ENCODE peak calls at places on chromosome 12, in eight cellular contexts. E is tibial artery; J is uterus; S is CD8-positive, alpha-beta T cell; D is heart right ventricle; V is cardiac fibroblast; P is A673; Y is NB4. Z is an unnamed sample.

GRCh38 chr12:117816-118345 is 51.3 kb downstream of the IQSEC3 start:
- DNase-seq in E (no peak), J (no peak), S (no peak), D (no peak), V (no peak), P (no peak), Y (no peak), Z (no peak)

GRCh38 chr12:114444422-114445279 is 38.7 kb upstream of the TBX5 start:
- DNase-seq in E (no peak), J (no peak), S (no peak), D (no peak), V (no peak), P (no peak), Y (no peak), Z (no peak)

GRCh38 chr12:55996201-55996714 is 818 bp upstream of the SUOX start:
- DNase-seq in E (no peak), J (peak), S (peak), D (no peak), V (peak), P (peak), Y (peak), Z (peak)

GRCh38 chr12:105330938-105331804 is 680 bp downstream of the C12orf75 start:
- DNase-seq in E (no peak), J (peak), S (peak), D (peak), V (no peak), P (peak), Y (peak), Z (no peak)

GRCh38 chr12:106885026-106885425 is 70.7 kb upstream of the TMEM263 start:
- DNase-seq in E (no peak), J (no peak), S (no peak), D (no peak), V (no peak), P (peak), Y (no peak), Z (no peak)

GRCh38 chr12:113889076-113889475 is 77.0 kb downstream of the RBM19 start:
- DNase-seq in E (no peak), J (no peak), S (no peak), D (no peak), V (no peak), P (no peak), Y (no peak), Z (peak)

GRCh38 chr12:34219046-34219770 is 196.9 kb downstream of the ALG10 start:
- DNase-seq in E (no peak), J (no peak), S (no peak), D (no peak), V (peak), P (no peak), Y (no peak), Z (no peak)

GRCh38 chr12:52225752-52226151 is 7.3 kb upstream of the KRT7 start:
- DNase-seq in E (no peak), J (no peak), S (no peak), D (no peak), V (no peak), P (no peak), Y (no peak), Z (no peak)

GRCh38 chr12:41254546-41254945 is 66.4 kb downstream of the PDZRN4 start:
- DNase-seq in E (no peak), J (no peak), S (no peak), D (no peak), V (no peak), P (no peak), Y (no peak), Z (no peak)

GRCh38 chr12:41439134-41439533 is 251.0 kb downstream of the PDZRN4 start:
- DNase-seq in E (no peak), J (no peak), S (no peak), D (no peak), V (no peak), P (no peak), Y (no peak), Z (no peak)

GRCh38 chr12:88006351-88006750 is 22.9 kb downstream of the C12orf50 start:
- DNase-seq in E (no peak), J (no peak), S (no peak), D (no peak), V (no peak), P (no peak), Y (no peak), Z (no peak)

GRCh38 chr12:87995581-87996178 is 33.5 kb downstream of the C12orf50 start:
- DNase-seq in E (no peak), J (peak), S (peak), D (peak), V (peak), P (peak), Y (peak), Z (peak)

DNA sequence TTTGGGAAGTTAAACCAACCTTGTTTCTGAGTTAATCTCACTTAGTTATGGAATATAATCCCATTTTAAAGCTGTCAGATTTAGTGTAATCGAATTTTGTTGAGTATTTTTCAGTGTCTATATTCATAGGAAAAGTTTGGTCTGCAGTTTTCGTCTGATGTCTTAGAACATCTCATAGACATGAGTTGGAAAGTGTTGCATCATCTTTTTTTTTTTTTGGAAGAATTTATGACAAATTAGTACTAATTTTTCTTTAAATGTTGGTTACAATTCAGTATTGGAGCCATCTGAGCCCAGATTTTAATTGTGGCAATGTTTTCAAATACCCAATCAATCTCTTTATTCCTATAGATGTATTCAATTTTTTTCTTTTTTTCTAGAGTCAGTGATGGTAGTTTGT is 27.9 kb downstream of the C12orf50 start:
- DNase-seq in E (no peak), J (no peak), S (no peak), D (no peak), V (no peak), P (no peak), Y (no peak), Z (no peak)
- H3K4me3 ChIP-seq in E (no peak), J (no peak), S (no peak), D (no peak), V (no peak), P (no peak), Y (no peak), Z (no peak)

GRCh38 chr12:116759783-116760581 is 21.9 kb downstream of the RNFT2 start:
- DNase-seq in E (peak), J (no peak), S (no peak), D (peak), V (peak), P (no peak), Y (no peak), Z (peak)
- TF ChIP-seq CTCF in E (no peak), J (no peak), S (no peak), D (no peak), V (no peak), P (no peak), Y (peak), Z (no peak)

DNA sequence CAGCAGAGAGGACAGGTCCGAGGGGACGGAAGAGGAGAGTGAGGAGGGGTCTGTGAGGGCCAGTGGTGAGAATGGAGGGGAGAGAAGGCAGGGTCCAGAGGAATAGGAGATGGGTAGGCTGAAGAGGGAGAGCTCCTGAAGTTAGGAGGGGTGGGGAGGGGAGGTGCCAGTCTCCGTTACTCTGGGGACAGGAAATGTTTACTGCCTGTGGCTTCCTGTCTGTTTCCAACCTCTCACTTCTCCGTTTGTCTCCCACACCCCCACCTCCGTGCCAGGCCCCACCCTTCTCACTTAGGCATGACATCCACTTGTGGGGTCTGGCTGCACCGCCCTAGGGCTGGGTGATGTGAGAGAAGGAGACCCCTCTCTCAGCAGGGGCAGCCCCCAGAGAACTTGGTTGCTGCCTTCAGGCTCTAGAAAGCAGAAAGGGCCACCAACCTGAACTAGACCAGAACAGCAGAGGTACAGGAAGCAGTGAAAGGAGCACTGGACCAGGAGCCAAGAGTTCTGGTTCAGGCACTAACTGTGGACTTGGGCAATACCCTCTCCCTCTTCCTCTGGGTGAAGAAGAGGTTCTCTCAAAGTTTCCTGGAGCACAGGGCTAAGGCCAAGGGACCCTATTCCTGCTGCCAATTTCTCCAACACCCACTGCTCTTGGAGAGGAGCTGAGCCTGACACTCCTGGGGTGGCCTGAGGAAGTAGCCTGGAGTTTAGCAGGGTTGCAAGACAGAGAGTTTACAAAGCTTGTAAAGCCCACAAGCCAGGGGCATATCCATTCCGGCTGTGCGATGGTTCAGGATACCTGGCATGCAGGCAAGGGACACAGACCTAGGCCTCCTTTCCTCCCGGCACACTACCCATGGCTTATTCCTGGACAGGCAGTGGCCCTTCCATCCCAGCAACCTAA is 5.5 kb downstream of the ITGA5 start:
- DNase-seq in E (peak), J (no peak), S (peak), D (peak), V (peak), P (peak), Y (peak), Z (no peak)
- H3K4me3 ChIP-seq in E (peak), J (no peak), S (peak), D (peak), V (no peak), P (peak), Y (peak), Z (peak)

GRCh38 chr12:124654666-124655316 is 87.4 kb upstream of the NCOR2 start:
- DNase-seq in E (peak), J (peak), S (no peak), D (peak), V (no peak), P (no peak), Y (no peak), Z (no peak)

GRCh38 chr12:124656947-124657434 is 89.6 kb upstream of the NCOR2 start:
- DNase-seq in E (no peak), J (no peak), S (no peak), D (no peak), V (no peak), P (no peak), Y (no peak), Z (no peak)

GRCh38 chr12:124655317-124656213 is 88.2 kb upstream of the NCOR2 start:
- DNase-seq in E (peak), J (peak), S (no peak), D (peak), V (peak), P (peak), Y (peak), Z (peak)

GRCh38 chr12:124658302-124658701 is 90.9 kb upstream of the NCOR2 start:
- DNase-seq in E (no peak), J (no peak), S (no peak), D (no peak), V (no peak), P (no peak), Y (no peak), Z (no peak)

DNA sequence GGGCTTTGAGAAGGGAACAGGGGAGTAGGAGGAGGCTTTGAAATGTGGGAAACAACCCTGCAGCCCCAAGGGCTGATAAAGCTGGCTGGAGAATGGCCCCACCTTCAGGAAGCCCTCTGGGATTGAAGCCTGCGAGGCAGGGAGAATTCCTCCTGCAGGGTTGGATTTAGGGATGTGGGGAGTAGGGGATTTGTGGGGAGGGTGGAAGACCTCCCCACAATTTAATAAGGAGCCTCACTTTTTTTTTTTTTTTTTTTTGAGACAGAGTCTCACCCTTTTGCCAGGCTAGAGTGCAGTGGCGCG is 88.8 kb upstream of the NCOR2 start:
- DNase-seq in E (no peak), J (no peak), S (no peak), D (no peak), V (no peak), P (no peak), Y (no peak), Z (no peak)
- TF ChIP-seq CTCF in E (no peak), J (no peak), S (no peak), D (no peak), V (peak), P (no peak), Y (peak), Z (peak)

GRCh38 chr12:6423267-6424007 is 21.3 kb upstream of the CD27 start:
- DNase-seq in E (peak), J (peak), S (peak), D (peak), V (peak), P (peak), Y (peak), Z (peak)
- H3K4me3 ChIP-seq in E (no peak), J (no peak), S (no peak), D (no peak), V (no peak), P (no peak), Y (no peak), Z (no peak)

DNA sequence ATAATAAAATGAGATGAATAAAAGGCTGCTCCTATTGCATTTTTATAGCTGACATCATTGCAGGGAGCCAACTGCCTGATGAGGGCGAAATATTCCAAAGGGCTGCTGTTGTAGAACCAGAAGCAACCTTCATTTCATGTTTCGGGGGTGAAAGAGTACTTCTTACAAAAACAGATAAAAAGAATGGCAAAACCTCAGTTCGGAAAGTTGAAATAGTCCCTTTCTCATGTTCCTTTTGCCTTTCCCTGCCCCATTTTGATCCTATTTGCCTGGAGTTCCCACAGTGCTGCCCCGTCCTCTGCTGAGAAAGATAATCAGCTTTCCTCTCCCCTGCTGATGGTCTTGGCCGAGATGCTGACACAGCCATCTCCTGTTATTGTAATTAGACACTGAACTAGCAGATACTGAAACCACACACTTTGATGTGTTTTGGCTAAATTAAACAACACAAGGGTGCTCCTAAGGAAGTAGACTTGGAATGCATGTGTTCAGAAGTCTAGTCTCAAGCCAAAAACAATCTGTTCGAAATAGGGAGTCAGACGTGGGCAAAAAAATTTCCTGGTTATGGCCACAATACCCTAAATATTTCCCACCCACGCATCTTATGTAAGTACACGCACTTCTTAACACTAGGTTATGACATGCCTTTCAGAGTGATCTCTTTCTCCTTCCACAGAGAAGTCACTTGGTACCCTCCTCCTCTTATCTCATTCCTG is 117.2 kb downstream of the PPM1H start:
- DNase-seq in E (no peak), J (no peak), S (no peak), D (no peak), V (peak), P (peak), Y (peak), Z (peak)
- TF ChIP-seq CTCF in E (no peak), J (no peak), S (no peak), D (no peak), V (peak), P (peak), Y (no peak), Z (no peak)

GRCh38 chr12:13404111-13404628 is 207.6 kb downstream of the EMP1 start:
- DNase-seq in E (no peak), J (no peak), S (no peak), D (no peak), V (no peak), P (no peak), Y (no peak), Z (no peak)

GRCh38 chr12:13405961-13406703 is 209.6 kb downstream of the EMP1 start:
- DNase-seq in E (no peak), J (no peak), S (no peak), D (no peak), V (no peak), P (no peak), Y (no peak), Z (no peak)

GRCh38 chr12:13404631-13405473 is 208.3 kb downstream of the EMP1 start:
- DNase-seq in E (no peak), J (no peak), S (no peak), D (no peak), V (no peak), P (no peak), Y (no peak), Z (no peak)
- H3K4me3 ChIP-seq in E (no peak), J (no peak), S (no peak), D (no peak), V (no peak), P (no peak), Y (no peak), Z (no peak)

DNA sequence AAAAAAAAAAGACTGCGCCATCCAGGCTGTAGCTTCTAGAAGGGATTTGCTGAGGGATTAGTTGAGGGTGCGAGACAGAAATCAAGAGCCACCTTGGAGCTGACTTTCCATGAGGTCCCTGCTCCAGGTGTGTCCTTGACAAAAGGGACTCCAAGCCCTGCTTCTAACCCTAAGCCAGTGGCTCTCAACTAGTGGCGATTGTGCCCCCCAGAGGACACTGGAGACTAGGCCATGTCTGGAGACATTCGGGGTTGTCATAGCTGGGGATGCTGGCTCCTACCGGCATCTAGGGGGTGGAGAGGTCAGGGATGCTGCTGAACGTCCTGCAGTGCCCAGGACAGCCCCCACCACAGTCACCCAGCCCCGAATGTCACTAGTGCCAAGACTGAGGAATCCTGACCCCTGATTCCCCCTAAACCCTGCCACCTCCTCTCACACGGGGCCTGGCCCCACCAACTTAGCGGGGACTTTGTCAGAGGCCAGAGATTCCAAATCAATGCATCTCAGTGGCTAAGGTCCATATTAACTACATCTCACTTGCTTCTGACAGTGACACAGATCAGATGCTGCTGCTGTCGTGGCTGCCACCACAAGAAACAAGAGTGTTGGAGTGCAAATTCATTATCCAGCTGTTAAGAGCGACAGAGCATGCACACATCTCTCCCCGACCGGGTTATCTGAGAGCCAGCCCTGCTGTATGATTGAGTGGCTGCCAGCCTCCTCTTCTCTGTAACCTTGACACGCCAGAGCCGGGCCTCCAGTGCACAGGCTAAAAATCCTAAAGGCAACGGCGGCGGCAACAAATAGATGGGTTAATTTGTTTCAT is 40.4 kb downstream of the SPRING1 start:
- DNase-seq in E (no peak), J (no peak), S (no peak), D (peak), V (peak), P (peak), Y (peak), Z (peak)
- TF ChIP-seq CTCF in E (no peak), J (no peak), S (no peak), D (no peak), V (peak), P (peak), Y (peak), Z (peak)

GRCh38 chr12:7638764-7639570 is 26.7 kb downstream of the APOBEC1 start:
- DNase-seq in E (peak), J (peak), S (peak), D (peak), V (peak), P (peak), Y (peak), Z (peak)
- H3K4me3 ChIP-seq in E (peak), J (no peak), S (peak), D (peak), V (no peak), P (peak), Y (no peak), Z (peak)

Z was measured in fibroblast of the aortic adventitia.